ENCODE peak calls at places on chromosomes 13 and 19, in four cellular contexts. P is CD8-positive, alpha-beta memory T cell; I is pons; B is stimulated activated CD4-positive, alpha-beta T cell treated with anti-CD3 and anti-CD28 coated beads, TNF-alpha, amount 100 ng/mL, for 48 hours. C is an unnamed sample.

GRCh38 chr19:12825259-12826131 is 8.9 kb downstream of the RTBDN start:
- DNase-seq in P (no peak), I (no peak), B (no peak), C (no peak)

GRCh38 chr13:78061806-78062205 is 143.2 kb upstream of the EDNRB start:
- DNase-seq in P (no peak), I (no peak), B (no peak), C (no peak)

GRCh38 chr13:24716011-24716410 is 35.8 kb downstream of the ATP12A start:
- DNase-seq in P (no peak), I (no peak), B (no peak), C (no peak)

GRCh38 chr13:49997935-49998334 is 1.1 kb downstream of the TRIM13 start:
- DNase-seq in P (no peak), I (peak), B (no peak), C (no peak)

GRCh38 chr19:49875801-49876421 is 1.2 kb downstream of the AKT1S1 start:
- DNase-seq in P (peak), I (peak), B (no peak), C (peak)

GRCh38 chr19:2424686-2425621 is 2.4 kb downstream of the TIMM13 start:
- DNase-seq in P (no peak), I (no peak), B (no peak), C (no peak)

GRCh38 chr19:7610491-7611240 is 15.0 kb downstream of the CAMSAP3 start:
- DNase-seq in P (no peak), I (no peak), B (no peak), C (no peak)

GRCh38 chr19:19628499-19629134 is 597 bp upstream of the LPAR2 start:
- DNase-seq in P (peak), I (no peak), B (no peak), C (peak)

GRCh38 chr19:5826531-5827341 is 12.8 kb downstream of the FUT6 start:
- DNase-seq in P (no peak), I (no peak), B (no peak), C (peak)

GRCh38 chr19:42596391-42597071 is 1.8 kb upstream of the CEACAM8 start:
- DNase-seq in P (peak), I (peak), B (peak), C (no peak)

GRCh38 chr13:109671919-109672318 is 114.5 kb downstream of the IRS2 start:
- DNase-seq in P (no peak), I (no peak), B (no peak), C (no peak)

GRCh38 chr19:54431255-54431838 is 16.1 kb downstream of the TTYH1 start:
- DNase-seq in P (no peak), I (no peak), B (no peak), C (no peak)

GRCh38 chr19:55502197-55502952 is 14.1 kb downstream of the SSC5D start:
- DNase-seq in P (no peak), I (no peak), B (no peak), C (no peak)

GRCh38 chr19:56269348-56269747 is 3.2 kb upstream of the EDDM13 start:
- DNase-seq in P (no peak), I (no peak), B (no peak), C (no peak)

GRCh38 chr13:98651716-98652115 is 74.8 kb upstream of the STK24 start:
- DNase-seq in P (no peak), I (no peak), B (no peak), C (no peak)

GRCh38 chr13:92802776-92803175 is 423.8 kb upstream of the GPC6 start:
- DNase-seq in P (no peak), I (no peak), B (no peak), C (no peak)

C was measured in CD8-positive, alpha-beta T cell.